ENCODE peak calls at places on chromosomes 16 and 17, in eight cellular contexts. One of them, this sample, is unnamed.
A peak's percentile ranks its signal among the peaks of the same experiment; 100 is the strongest.

GRCh38 chr16:46961373-46962353 is 11.8 kb downstream of the DNAJA2 start:
- DNase-seq in heart left ventricle: no peak
- DNase-seq in stomach: no peak
- DNase-seq in lung: no peak
- DNase-seq in A549: no peak
- DNase-seq in tibial nerve: no peak
- DNase-seq in aorta: no peak
- DNase-seq in CD8-positive, alpha-beta T cell: peak; percentile 37
- DNase-seq in this sample: no peak

GRCh38 chr17:33200116-33200515 is 93.0 kb downstream of the ASIC2 start:
- DNase-seq in tibial nerve: no peak
- DNase-seq in CD8-positive, alpha-beta T cell: no peak
- DNase-seq in lung: no peak
- DNase-seq in aorta: no peak
- DNase-seq in stomach: no peak
- DNase-seq in A549: no peak
- DNase-seq in heart left ventricle: no peak
- DNase-seq in this sample: no peak

GRCh38 chr17:56026894-56027293 is 126.4 kb upstream of the ANKFN1 start:
- DNase-seq in stomach: no peak
- DNase-seq in tibial nerve: no peak
- DNase-seq in A549: no peak
- DNase-seq in CD8-positive, alpha-beta T cell: no peak
- DNase-seq in aorta: no peak
- DNase-seq in heart left ventricle: no peak
- DNase-seq in lung: no peak
- DNase-seq in this sample: no peak

GRCh38 chr17:6098050-6098449 is 27.9 kb downstream of the WSCD1 start:
- DNase-seq in CD8-positive, alpha-beta T cell: no peak
- DNase-seq in lung: no peak
- DNase-seq in tibial nerve: no peak
- DNase-seq in aorta: peak; percentile 20
- DNase-seq in stomach: no peak
- DNase-seq in heart left ventricle: no peak
- DNase-seq in A549: no peak
- DNase-seq in this sample: no peak

GRCh38 chr16:10576390-10577304 is 3.8 kb downstream of the EMP2 start:
- DNase-seq in tibial nerve: no peak
- DNase-seq in lung: no peak
- DNase-seq in aorta: no peak
- DNase-seq in heart left ventricle: no peak
- DNase-seq in A549: no peak
- DNase-seq in CD8-positive, alpha-beta T cell: no peak
- DNase-seq in stomach: no peak
- DNase-seq in this sample: no peak

GRCh38 chr17:3557768-3558583 is at the start of gene TRPV3:
- DNase-seq in A549: no peak
- DNase-seq in lung: peak; percentile 59
- DNase-seq in tibial nerve: no peak
- DNase-seq in stomach: peak; percentile 72
- DNase-seq in aorta: no peak
- DNase-seq in heart left ventricle: no peak
- DNase-seq in CD8-positive, alpha-beta T cell: peak; percentile 43
- DNase-seq in this sample: no peak

GRCh38 chr17:39553326-39553945 is 54.3 kb downstream of the NEUROD2 start:
- DNase-seq in A549: no peak
- DNase-seq in heart left ventricle: no peak
- DNase-seq in aorta: no peak
- DNase-seq in tibial nerve: no peak
- DNase-seq in lung: no peak
- DNase-seq in stomach: no peak
- DNase-seq in CD8-positive, alpha-beta T cell: no peak
- DNase-seq in this sample: no peak

GRCh38 chr17:55284001-55284884 is 19.5 kb downstream of the HLF start:
- DNase-seq in tibial nerve: no peak
- DNase-seq in lung: peak; percentile 85
- DNase-seq in stomach: no peak
- DNase-seq in A549: no peak
- DNase-seq in CD8-positive, alpha-beta T cell: no peak
- DNase-seq in heart left ventricle: no peak
- DNase-seq in aorta: no peak
- DNase-seq in this sample: no peak

GRCh38 chr17:79905832-79906231 is 66.6 kb upstream of the CBX4 start:
- DNase-seq in CD8-positive, alpha-beta T cell: no peak
- DNase-seq in lung: no peak
- DNase-seq in tibial nerve: no peak
- DNase-seq in aorta: peak; percentile 50
- DNase-seq in heart left ventricle: no peak
- DNase-seq in A549: peak; percentile 77
- DNase-seq in stomach: no peak
- DNase-seq in this sample: no peak

GRCh38 chr17:27319536-27320221 is 25.8 kb downstream of the WSB1 start:
- DNase-seq in A549: no peak
- DNase-seq in heart left ventricle: peak; percentile 80
- DNase-seq in tibial nerve: peak; percentile 51
- DNase-seq in CD8-positive, alpha-beta T cell: no peak
- DNase-seq in stomach: peak; percentile 88
- DNase-seq in lung: peak; percentile 74
- DNase-seq in aorta: peak; percentile 80
- DNase-seq in this sample: peak; percentile 13

GRCh38 chr17:66351053-66351452 is 48.6 kb downstream of the PRKCA start:
- DNase-seq in stomach: peak; percentile 84
- DNase-seq in aorta: no peak
- DNase-seq in heart left ventricle: no peak
- DNase-seq in tibial nerve: no peak
- DNase-seq in A549: no peak
- DNase-seq in lung: peak; percentile 78
- DNase-seq in CD8-positive, alpha-beta T cell: no peak
- DNase-seq in this sample: no peak

GRCh38 chr16:89738072-89738377 is 16.7 kb downstream of the ZNF276 start:
- DNase-seq in A549: no peak
- DNase-seq in tibial nerve: no peak
- DNase-seq in lung: no peak
- DNase-seq in stomach: no peak
- DNase-seq in heart left ventricle: no peak
- DNase-seq in CD8-positive, alpha-beta T cell: no peak
- DNase-seq in aorta: no peak
- DNase-seq in this sample: no peak

GRCh38 chr16:68077866-68078725 is 7.1 kb upstream of the NFATC3 start:
- DNase-seq in CD8-positive, alpha-beta T cell: no peak
- DNase-seq in A549: no peak
- DNase-seq in tibial nerve: no peak
- DNase-seq in stomach: no peak
- DNase-seq in heart left ventricle: no peak
- DNase-seq in aorta: no peak
- DNase-seq in lung: no peak
- DNase-seq in this sample: no peak

GRCh38 chr16:68079616-68080344 is 5.4 kb upstream of the NFATC3 start:
- DNase-seq in stomach: peak; percentile 54
- DNase-seq in CD8-positive, alpha-beta T cell: peak; percentile 69
- DNase-seq in heart left ventricle: peak; percentile 89
- DNase-seq in A549: no peak
- DNase-seq in tibial nerve: peak; percentile 49
- DNase-seq in aorta: peak; percentile 81
- DNase-seq in lung: peak; percentile 75
- DNase-seq in this sample: no peak

GRCh38 chr16:68075980-68076379 is 9.2 kb upstream of the NFATC3 start:
- DNase-seq in aorta: no peak
- DNase-seq in lung: peak; percentile 22
- DNase-seq in tibial nerve: no peak
- DNase-seq in stomach: no peak
- DNase-seq in A549: no peak
- DNase-seq in heart left ventricle: no peak
- DNase-seq in CD8-positive, alpha-beta T cell: no peak
- DNase-seq in this sample: no peak

GRCh38 chr16:68076560-68076959 is 8.6 kb upstream of the NFATC3 start:
- DNase-seq in heart left ventricle: peak; percentile 34
- DNase-seq in lung: peak; percentile 22
- DNase-seq in A549: no peak
- DNase-seq in aorta: no peak
- DNase-seq in tibial nerve: no peak
- DNase-seq in stomach: no peak
- DNase-seq in CD8-positive, alpha-beta T cell: no peak
- DNase-seq in this sample: no peak

GRCh38 chr16:68078726-68079615 is 6.2 kb upstream of the NFATC3 start:
- DNase-seq in aorta: no peak
- DNase-seq in A549: no peak
- DNase-seq in tibial nerve: no peak
- DNase-seq in CD8-positive, alpha-beta T cell: peak; percentile 32
- DNase-seq in heart left ventricle: peak; percentile 55
- DNase-seq in lung: no peak
- DNase-seq in stomach: no peak
- DNase-seq in this sample: no peak
- H3K27ac ChIP-seq in aorta: no peak overlapping the region
- H3K27ac ChIP-seq in A549: no peak overlapping the region
- H3K27ac ChIP-seq in tibial nerve: peak overlapping the region; percentile 91
- H3K27ac ChIP-seq in CD8-positive, alpha-beta T cell: peak overlapping the region; percentile 40
- H3K27ac ChIP-seq in heart left ventricle: peak overlapping the region; percentile 79
- H3K27ac ChIP-seq in lung: no peak overlapping the region
- H3K27ac ChIP-seq in stomach: peak overlapping the region; percentile 81
- H3K27ac ChIP-seq in this sample: peak overlapping the region; percentile 39

GRCh38 chr17:7575481-7575883 is 4.0 kb upstream of the CD68 start:
- DNase-seq in tibial nerve: no peak
- DNase-seq in heart left ventricle: no peak
- DNase-seq in CD8-positive, alpha-beta T cell: no peak
- DNase-seq in A549: no peak
- DNase-seq in lung: no peak
- DNase-seq in aorta: no peak
- DNase-seq in stomach: no peak
- DNase-seq in this sample: no peak
- H3K27ac ChIP-seq in tibial nerve: peak overlapping the region; percentile 55
- H3K27ac ChIP-seq in heart left ventricle: no peak overlapping the region
- H3K27ac ChIP-seq in CD8-positive, alpha-beta T cell: no peak overlapping the region
- H3K27ac ChIP-seq in A549: peak overlapping the region; percentile 6
- H3K27ac ChIP-seq in lung: no peak overlapping the region
- H3K27ac ChIP-seq in aorta: no peak overlapping the region
- H3K27ac ChIP-seq in stomach: peak overlapping the region; percentile 54
- H3K27ac ChIP-seq in this sample: no peak overlapping the region

DNA sequence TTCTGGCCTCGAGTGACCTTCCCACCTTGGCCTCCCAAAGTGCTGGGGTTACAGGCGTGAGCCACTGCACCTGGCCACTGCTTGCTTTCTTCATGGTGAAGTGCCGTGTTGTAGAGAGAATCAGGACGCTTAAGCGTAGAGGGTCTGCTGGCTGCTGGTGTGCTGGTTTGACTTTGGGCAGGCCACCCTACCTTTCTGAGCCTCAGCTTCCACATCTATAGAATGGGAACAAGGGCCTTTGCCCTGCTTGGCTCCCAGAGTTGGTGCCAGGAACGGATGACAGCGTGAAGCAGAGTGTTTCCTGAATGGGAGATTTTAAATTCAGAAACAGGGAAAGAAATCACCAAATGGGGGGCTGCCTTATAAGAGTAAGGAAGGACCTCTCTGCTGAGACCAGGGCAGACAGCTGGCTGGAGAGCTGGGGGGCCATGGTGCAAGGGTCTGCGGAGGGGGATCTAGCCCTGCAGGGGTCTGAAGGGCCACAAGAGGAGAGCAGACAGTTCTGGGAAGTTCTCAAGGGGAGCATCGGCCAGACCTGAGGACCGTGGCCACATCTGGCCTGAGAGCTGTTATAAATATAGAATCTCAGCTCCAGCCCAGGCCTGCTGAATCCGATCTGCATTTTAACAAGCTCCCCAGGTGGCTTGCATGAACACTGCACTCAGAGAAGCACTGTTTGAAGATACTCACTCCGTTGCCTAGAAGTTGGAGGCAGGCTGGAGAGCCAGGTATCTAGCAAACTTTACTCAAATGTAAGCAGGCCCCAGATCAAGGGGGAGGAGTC is 61.0 kb downstream of the NKD1 start:
- DNase-seq in CD8-positive, alpha-beta T cell: no peak
- DNase-seq in heart left ventricle: no peak
- DNase-seq in aorta: no peak
- DNase-seq in stomach: no peak
- DNase-seq in lung: no peak
- DNase-seq in A549: no peak
- DNase-seq in tibial nerve: no peak
- DNase-seq in this sample: no peak
- H3K27ac ChIP-seq in CD8-positive, alpha-beta T cell: no peak overlapping the region
- H3K27ac ChIP-seq in heart left ventricle: no peak overlapping the region
- H3K27ac ChIP-seq in aorta: no peak overlapping the region
- H3K27ac ChIP-seq in stomach: peak overlapping the region; percentile 41
- H3K27ac ChIP-seq in lung: no peak overlapping the region
- H3K27ac ChIP-seq in A549: no peak overlapping the region
- H3K27ac ChIP-seq in tibial nerve: no peak overlapping the region
- H3K27ac ChIP-seq in this sample: peak overlapping the region; percentile 55

GRCh38 chr17:78892936-78893379 is 10.0 kb downstream of the CEP295NL start:
- DNase-seq in tibial nerve: no peak
- DNase-seq in lung: no peak
- DNase-seq in aorta: no peak
- DNase-seq in stomach: no peak
- DNase-seq in CD8-positive, alpha-beta T cell: no peak
- DNase-seq in heart left ventricle: no peak
- DNase-seq in A549: no peak
- DNase-seq in this sample: no peak

GRCh38 chr17:78892062-78892456 is 10.9 kb downstream of the CEP295NL start:
- DNase-seq in aorta: no peak
- DNase-seq in lung: no peak
- DNase-seq in stomach: no peak
- DNase-seq in heart left ventricle: no peak
- DNase-seq in CD8-positive, alpha-beta T cell: no peak
- DNase-seq in A549: no peak
- DNase-seq in tibial nerve: no peak
- DNase-seq in this sample: no peak

GRCh38 chr17:78895322-78895721 is 7.7 kb downstream of the CEP295NL start:
- DNase-seq in A549: no peak
- DNase-seq in CD8-positive, alpha-beta T cell: no peak
- DNase-seq in heart left ventricle: no peak
- DNase-seq in stomach: no peak
- DNase-seq in tibial nerve: no peak
- DNase-seq in aorta: no peak
- DNase-seq in lung: no peak
- DNase-seq in this sample: no peak

GRCh38 chr17:78892520-78892919 is 10.5 kb downstream of the CEP295NL start:
- DNase-seq in CD8-positive, alpha-beta T cell: no peak
- DNase-seq in aorta: no peak
- DNase-seq in lung: no peak
- DNase-seq in A549: no peak
- DNase-seq in heart left ventricle: no peak
- DNase-seq in tibial nerve: no peak
- DNase-seq in stomach: no peak
- DNase-seq in this sample: peak; percentile 33

DNA sequence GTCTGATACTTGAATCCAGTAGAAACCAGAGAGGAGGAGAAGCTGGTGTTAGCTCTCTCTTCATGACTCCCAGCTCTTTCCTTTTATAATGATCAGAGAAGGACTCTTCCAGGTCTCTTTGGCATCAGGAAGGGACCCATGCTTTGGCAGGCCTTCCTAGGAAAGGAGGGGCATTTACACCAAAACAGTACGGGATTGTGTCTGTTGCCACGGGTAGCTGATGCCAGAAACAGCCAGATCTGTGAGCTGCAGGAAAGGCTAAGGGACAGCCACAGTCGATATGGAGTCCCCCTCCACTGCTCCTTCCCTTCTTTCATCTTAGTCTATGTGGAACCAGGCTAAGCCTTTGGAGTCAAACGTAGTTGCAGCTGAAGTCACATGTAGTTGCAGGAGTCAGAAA is 9.3 kb downstream of the CEP295NL start:
- DNase-seq in stomach: no peak
- DNase-seq in heart left ventricle: no peak
- DNase-seq in lung: no peak
- DNase-seq in CD8-positive, alpha-beta T cell: no peak
- DNase-seq in tibial nerve: no peak
- DNase-seq in A549: no peak
- DNase-seq in aorta: no peak
- DNase-seq in this sample: no peak
- H3K27ac ChIP-seq in stomach: no peak overlapping the region
- H3K27ac ChIP-seq in heart left ventricle: no peak overlapping the region
- H3K27ac ChIP-seq in lung: no peak overlapping the region
- H3K27ac ChIP-seq in CD8-positive, alpha-beta T cell: no peak overlapping the region
- H3K27ac ChIP-seq in tibial nerve: peak overlapping the region; percentile 92
- H3K27ac ChIP-seq in A549: no peak overlapping the region
- H3K27ac ChIP-seq in aorta: no peak overlapping the region
- H3K27ac ChIP-seq in this sample: peak overlapping the region; percentile 97

This sample was measured in substantia nigra.